ENCODE peak calls at places on chromosomes 3 and 15, in ten cellular contexts. V is NCI-H1105, G is K562, Q is A549, O is HT1080, L is Ammon's horn, U is fibroblast of mammary gland, R is uterus, F is HCT116, P is astrocyte of the spinal cord. T is an unnamed sample.

GRCh38 chr3:126745760-126746394 is 41.8 kb downstream of the CHCHD6 start:
- DNase-seq in V (no peak), G (no peak), Q (peak; percentile 44), O (no peak), L (no peak), U (no peak), R (no peak), F (no peak), P (no peak), T (no peak)

GRCh38 chr3:19934098-19934566 is at the start of gene EFHB:
- DNase-seq in V (peak; percentile 28), G (peak; percentile 82), Q (peak; percentile 75), O (peak; percentile 17), L (no peak), U (peak; percentile 16), R (no peak), F (peak; percentile 39), P (peak; percentile 27), T (peak; percentile 32)

GRCh38 chr3:14523792-14524191 is 16.4 kb downstream of the GRIP2 start:
- DNase-seq in V (no peak), G (no peak), Q (no peak), O (no peak), L (no peak), U (peak; percentile 66), R (no peak), F (no peak), P (no peak), T (no peak)

GRCh38 chr3:136925425-136926190 is 32.2 kb upstream of the IL20RB start:
- DNase-seq in V (no peak), G (no peak), Q (no peak), O (no peak), L (no peak), U (no peak), R (no peak), F (no peak), P (no peak), T (no peak)

GRCh38 chr3:55089211-55089610 is 161.4 kb upstream of the LRTM1 start:
- DNase-seq in V (no peak), G (no peak), Q (no peak), O (no peak), L (no peak), U (peak; percentile 32), R (no peak), F (no peak), P (peak; percentile 12), T (no peak)

GRCh38 chr3:84487296-84487695 is 471.5 kb upstream of the CADM2 start:
- DNase-seq in V (no peak), G (no peak), Q (no peak), O (no peak), L (no peak), U (no peak), R (no peak), F (no peak), P (no peak), T (no peak)

GRCh38 chr3:36648241-36649034 is 115.9 kb downstream of the DCLK3 start:
- DNase-seq in V (no peak), G (no peak), Q (peak; percentile 76), O (peak; percentile 90), L (peak; percentile 5), U (peak; percentile 90), R (no peak), F (peak; percentile 6), P (peak; percentile 95), T (no peak)

GRCh38 chr15:54605556-54605955 is 591.2 kb downstream of the RSL24D1 start:
- DNase-seq in V (peak; percentile 6), G (no peak), Q (no peak), O (no peak), L (no peak), U (no peak), R (no peak), F (no peak), P (no peak), T (no peak)

GRCh38 chr3:180048840-180049239 is 12.1 kb upstream of the PEX5L start:
- DNase-seq in V (peak; percentile 45), G (no peak), Q (no peak), O (no peak), L (no peak), U (peak; percentile 42), R (no peak), F (no peak), P (peak; percentile 73), T (no peak)

GRCh38 chr15:38030609-38031008 is 96.2 kb downstream of the TMCO5A start:
- DNase-seq in V (no peak), G (no peak), Q (no peak), O (no peak), L (no peak), U (no peak), R (no peak), F (no peak), P (no peak), T (no peak)

GRCh38 chr3:172138031-172138538 is 98.7 kb downstream of the FNDC3B start:
- DNase-seq in V (no peak), G (no peak), Q (peak; percentile 60), O (peak; percentile 73), L (no peak), U (no peak), R (no peak), F (no peak), P (no peak), T (no peak)

GRCh38 chr15:50181983-50182232 is at the start of gene SLC27A2:
- DNase-seq in V (peak; percentile 8), G (peak; percentile 84), Q (peak; percentile 51), O (no peak), L (peak; percentile 19), U (no peak), R (no peak), F (peak; percentile 19), P (peak; percentile 5), T (no peak)

GRCh38 chr3:195365371-195365770 is 77.4 kb downstream of the ACAP2 start:
- DNase-seq in V (no peak), G (no peak), Q (no peak), O (peak; percentile 82), L (no peak), U (no peak), R (no peak), F (no peak), P (no peak), T (no peak)

GRCh38 chr15:96392380-96393208 is 62.1 kb downstream of the NR2F2 start:
- DNase-seq in V (no peak), G (peak; percentile 62), Q (no peak), O (no peak), L (no peak), U (no peak), R (no peak), F (no peak), P (no peak), T (no peak)

GRCh38 chr3:144868506-144868905 is 896.9 kb downstream of the DIPK2A start:
- DNase-seq in V (no peak), G (no peak), Q (no peak), O (no peak), L (no peak), U (peak; percentile 51), R (no peak), F (no peak), P (no peak), T (no peak)

GRCh38 chr15:70488002-70488605 is 275.3 kb downstream of the UACA start:
- DNase-seq in V (peak; percentile 57), G (peak; percentile 76), Q (peak; percentile 80), O (peak; percentile 62), L (peak; percentile 81), U (peak; percentile 80), R (peak; percentile 80), F (no peak), P (peak; percentile 80), T (peak; percentile 80)

GRCh38 chr3:40477671-40478070 is 749 bp downstream of the ZNF619 start:
- DNase-seq in V (no peak), G (peak; percentile 51), Q (no peak), O (no peak), L (peak; percentile 46), U (no peak), R (no peak), F (no peak), P (no peak), T (no peak)

GRCh38 chr3:196537319-196537984 is 22.3 kb upstream of the SMCO1 start:
- DNase-seq in V (no peak), G (peak; percentile 40), Q (no peak), O (peak; percentile 53), L (peak; percentile 11), U (peak; percentile 36), R (peak; percentile 27), F (no peak), P (no peak), T (peak; percentile 8)

GRCh38 chr3:127679534-127680145 is 6.9 kb downstream of the ABTB1 start:
- DNase-seq in V (no peak), G (no peak), Q (no peak), O (no peak), L (no peak), U (no peak), R (no peak), F (no peak), P (no peak), T (no peak)

T was measured in HEK293T.